ENCODE peak calls at places on chromosomes 2 and 18, in six cellular contexts. One of them, this sample, is unnamed.

GRCh38 chr2:24559714-24560113 is 68.7 kb downstream of the NCOA1 start:
- DNase-seq in activated gamma-delta T cell treated with Interleukin-2 at 50 U/mL for 16 hours: no peak
- DNase-seq in NCI-H69: peak
- DNase-seq in fibroblast of the aortic adventitia: peak
- DNase-seq in HFF-Myc: peak
- DNase-seq in NCI-H526 treated with DMSO at 0.1 percent for 48 hours: no peak
- DNase-seq in this sample: no peak

GRCh38 chr18:27894746-27895145 is 282.2 kb downstream of the CDH2 start:
- DNase-seq in fibroblast of the aortic adventitia: no peak
- DNase-seq in NCI-H526 treated with DMSO at 0.1 percent for 48 hours: no peak
- DNase-seq in HFF-Myc: no peak
- DNase-seq in NCI-H69: no peak
- DNase-seq in activated gamma-delta T cell treated with Interleukin-2 at 50 U/mL for 16 hours: no peak
- DNase-seq in this sample: no peak

GRCh38 chr18:69469444-69469919 is 68.8 kb downstream of the DOK6 start:
- DNase-seq in NCI-H69: peak
- DNase-seq in activated gamma-delta T cell treated with Interleukin-2 at 50 U/mL for 16 hours: no peak
- DNase-seq in NCI-H526 treated with DMSO at 0.1 percent for 48 hours: no peak
- DNase-seq in HFF-Myc: peak
- DNase-seq in fibroblast of the aortic adventitia: no peak
- DNase-seq in this sample: peak

GRCh38 chr2:169572189-169572588 is 1.5 kb downstream of the FASTKD1 start:
- DNase-seq in fibroblast of the aortic adventitia: no peak
- DNase-seq in NCI-H69: no peak
- DNase-seq in HFF-Myc: no peak
- DNase-seq in NCI-H526 treated with DMSO at 0.1 percent for 48 hours: no peak
- DNase-seq in activated gamma-delta T cell treated with Interleukin-2 at 50 U/mL for 16 hours: no peak
- DNase-seq in this sample: no peak

GRCh38 chr2:239770240-239770639 is 254.9 kb downstream of the NDUFA10 start:
- DNase-seq in NCI-H526 treated with DMSO at 0.1 percent for 48 hours: peak
- DNase-seq in activated gamma-delta T cell treated with Interleukin-2 at 50 U/mL for 16 hours: no peak
- DNase-seq in NCI-H69: peak
- DNase-seq in fibroblast of the aortic adventitia: no peak
- DNase-seq in HFF-Myc: no peak
- DNase-seq in this sample: peak

GRCh38 chr2:202165945-202166344 is 72.5 kb downstream of the SUMO1 start:
- DNase-seq in HFF-Myc: no peak
- DNase-seq in activated gamma-delta T cell treated with Interleukin-2 at 50 U/mL for 16 hours: no peak
- DNase-seq in fibroblast of the aortic adventitia: peak
- DNase-seq in NCI-H526 treated with DMSO at 0.1 percent for 48 hours: no peak
- DNase-seq in NCI-H69: no peak
- DNase-seq in this sample: no peak

GRCh38 chr2:5846881-5847280 is 154.7 kb downstream of the SOX11 start:
- DNase-seq in fibroblast of the aortic adventitia: no peak
- DNase-seq in activated gamma-delta T cell treated with Interleukin-2 at 50 U/mL for 16 hours: no peak
- DNase-seq in NCI-H526 treated with DMSO at 0.1 percent for 48 hours: no peak
- DNase-seq in NCI-H69: no peak
- DNase-seq in HFF-Myc: no peak
- DNase-seq in this sample: no peak

GRCh38 chr2:15652316-15653276 is 60.9 kb downstream of the DDX1 start:
- DNase-seq in activated gamma-delta T cell treated with Interleukin-2 at 50 U/mL for 16 hours: no peak
- DNase-seq in NCI-H526 treated with DMSO at 0.1 percent for 48 hours: no peak
- DNase-seq in fibroblast of the aortic adventitia: no peak
- DNase-seq in NCI-H69: no peak
- DNase-seq in HFF-Myc: no peak
- DNase-seq in this sample: no peak

GRCh38 chr2:231294578-231295362 is 96.3 kb downstream of the ARMC9 start:
- DNase-seq in NCI-H526 treated with DMSO at 0.1 percent for 48 hours: no peak
- DNase-seq in HFF-Myc: no peak
- DNase-seq in fibroblast of the aortic adventitia: peak
- DNase-seq in NCI-H69: no peak
- DNase-seq in activated gamma-delta T cell treated with Interleukin-2 at 50 U/mL for 16 hours: no peak
- DNase-seq in this sample: no peak

GRCh38 chr2:54559593-54560145 is 103.5 kb downstream of the SPTBN1 start:
- DNase-seq in NCI-H69: peak
- DNase-seq in NCI-H526 treated with DMSO at 0.1 percent for 48 hours: no peak
- DNase-seq in fibroblast of the aortic adventitia: peak
- DNase-seq in activated gamma-delta T cell treated with Interleukin-2 at 50 U/mL for 16 hours: no peak
- DNase-seq in HFF-Myc: no peak
- DNase-seq in this sample: no peak

GRCh38 chr18:56021814-56022205 is 433.8 kb upstream of the TCF4 start:
- DNase-seq in HFF-Myc: no peak
- DNase-seq in fibroblast of the aortic adventitia: no peak
- DNase-seq in NCI-H69: no peak
- DNase-seq in NCI-H526 treated with DMSO at 0.1 percent for 48 hours: no peak
- DNase-seq in activated gamma-delta T cell treated with Interleukin-2 at 50 U/mL for 16 hours: no peak
- DNase-seq in this sample: no peak

GRCh38 chr2:133139847-133140533 is 428.3 kb downstream of the NCKAP5 start:
- DNase-seq in NCI-H526 treated with DMSO at 0.1 percent for 48 hours: no peak
- DNase-seq in fibroblast of the aortic adventitia: no peak
- DNase-seq in NCI-H69: no peak
- DNase-seq in activated gamma-delta T cell treated with Interleukin-2 at 50 U/mL for 16 hours: no peak
- DNase-seq in HFF-Myc: no peak
- DNase-seq in this sample: no peak

GRCh38 chr2:231228223-231228622 is 29.8 kb downstream of the ARMC9 start:
- DNase-seq in activated gamma-delta T cell treated with Interleukin-2 at 50 U/mL for 16 hours: no peak
- DNase-seq in fibroblast of the aortic adventitia: no peak
- DNase-seq in NCI-H526 treated with DMSO at 0.1 percent for 48 hours: no peak
- DNase-seq in NCI-H69: no peak
- DNase-seq in HFF-Myc: no peak
- DNase-seq in this sample: no peak

GRCh38 chr2:173644146-173644545 is 289.5 kb downstream of the CDCA7 start:
- DNase-seq in NCI-H69: no peak
- DNase-seq in NCI-H526 treated with DMSO at 0.1 percent for 48 hours: no peak
- DNase-seq in fibroblast of the aortic adventitia: peak
- DNase-seq in HFF-Myc: no peak
- DNase-seq in activated gamma-delta T cell treated with Interleukin-2 at 50 U/mL for 16 hours: no peak
- DNase-seq in this sample: no peak

GRCh38 chr2:74876081-74876886 is 42.4 kb downstream of the HK2 start:
- DNase-seq in HFF-Myc: no peak
- DNase-seq in NCI-H526 treated with DMSO at 0.1 percent for 48 hours: peak
- DNase-seq in activated gamma-delta T cell treated with Interleukin-2 at 50 U/mL for 16 hours: peak
- DNase-seq in NCI-H69: peak
- DNase-seq in fibroblast of the aortic adventitia: peak
- DNase-seq in this sample: peak

GRCh38 chr2:74429487-74430451 is 8.2 kb downstream of the WDR54 start:
- DNase-seq in fibroblast of the aortic adventitia: no peak
- DNase-seq in NCI-H69: no peak
- DNase-seq in activated gamma-delta T cell treated with Interleukin-2 at 50 U/mL for 16 hours: no peak
- DNase-seq in HFF-Myc: no peak
- DNase-seq in NCI-H526 treated with DMSO at 0.1 percent for 48 hours: no peak
- DNase-seq in this sample: no peak

GRCh38 chr2:146388757-146389156 is 1456.1 kb upstream of the ACVR2A start:
- DNase-seq in NCI-H69: no peak
- DNase-seq in fibroblast of the aortic adventitia: no peak
- DNase-seq in activated gamma-delta T cell treated with Interleukin-2 at 50 U/mL for 16 hours: no peak
- DNase-seq in NCI-H526 treated with DMSO at 0.1 percent for 48 hours: no peak
- DNase-seq in HFF-Myc: no peak
- DNase-seq in this sample: no peak

GRCh38 chr2:2640818-2641217 is 309.7 kb upstream of the MYT1L start:
- DNase-seq in HFF-Myc: no peak
- DNase-seq in fibroblast of the aortic adventitia: no peak
- DNase-seq in NCI-H526 treated with DMSO at 0.1 percent for 48 hours: no peak
- DNase-seq in activated gamma-delta T cell treated with Interleukin-2 at 50 U/mL for 16 hours: no peak
- DNase-seq in NCI-H69: no peak
- DNase-seq in this sample: no peak

GRCh38 chr2:26454561-26455001 is 23.3 kb downstream of the OTOF start:
- DNase-seq in NCI-H526 treated with DMSO at 0.1 percent for 48 hours: no peak
- DNase-seq in fibroblast of the aortic adventitia: no peak
- DNase-seq in HFF-Myc: no peak
- DNase-seq in activated gamma-delta T cell treated with Interleukin-2 at 50 U/mL for 16 hours: no peak
- DNase-seq in NCI-H69: no peak
- DNase-seq in this sample: no peak

GRCh38 chr18:55214534-55214933 is 255.3 kb upstream of the CCDC68 start:
- DNase-seq in HFF-Myc: no peak
- DNase-seq in activated gamma-delta T cell treated with Interleukin-2 at 50 U/mL for 16 hours: no peak
- DNase-seq in NCI-H526 treated with DMSO at 0.1 percent for 48 hours: no peak
- DNase-seq in NCI-H69: no peak
- DNase-seq in fibroblast of the aortic adventitia: no peak
- DNase-seq in this sample: no peak

GRCh38 chr2:60512063-60512622 is 41.3 kb downstream of the BCL11A start:
- DNase-seq in NCI-H526 treated with DMSO at 0.1 percent for 48 hours: no peak
- DNase-seq in fibroblast of the aortic adventitia: no peak
- DNase-seq in HFF-Myc: no peak
- DNase-seq in NCI-H69: no peak
- DNase-seq in activated gamma-delta T cell treated with Interleukin-2 at 50 U/mL for 16 hours: no peak
- DNase-seq in this sample: no peak

GRCh38 chr2:76737607-76738006 is 784.6 kb downstream of the LRRTM4 start:
- DNase-seq in activated gamma-delta T cell treated with Interleukin-2 at 50 U/mL for 16 hours: no peak
- DNase-seq in HFF-Myc: no peak
- DNase-seq in NCI-H69: no peak
- DNase-seq in NCI-H526 treated with DMSO at 0.1 percent for 48 hours: no peak
- DNase-seq in fibroblast of the aortic adventitia: no peak
- DNase-seq in this sample: no peak

GRCh38 chr2:148813603-148814065 is 61.4 kb upstream of the KIF5C start:
- DNase-seq in HFF-Myc: no peak
- DNase-seq in activated gamma-delta T cell treated with Interleukin-2 at 50 U/mL for 16 hours: peak
- DNase-seq in NCI-H526 treated with DMSO at 0.1 percent for 48 hours: no peak
- DNase-seq in fibroblast of the aortic adventitia: no peak
- DNase-seq in NCI-H69: peak
- DNase-seq in this sample: no peak

GRCh38 chr2:18934886-18935285 is 345.5 kb upstream of the NT5C1B start:
- DNase-seq in NCI-H526 treated with DMSO at 0.1 percent for 48 hours: no peak
- DNase-seq in NCI-H69: no peak
- DNase-seq in fibroblast of the aortic adventitia: no peak
- DNase-seq in HFF-Myc: no peak
- DNase-seq in activated gamma-delta T cell treated with Interleukin-2 at 50 U/mL for 16 hours: no peak
- DNase-seq in this sample: no peak

GRCh38 chr2:37412201-37412600 is 67.8 kb downstream of the QPCT start:
- DNase-seq in activated gamma-delta T cell treated with Interleukin-2 at 50 U/mL for 16 hours: no peak
- DNase-seq in NCI-H526 treated with DMSO at 0.1 percent for 48 hours: no peak
- DNase-seq in fibroblast of the aortic adventitia: no peak
- DNase-seq in NCI-H69: no peak
- DNase-seq in HFF-Myc: no peak
- DNase-seq in this sample: no peak

GRCh38 chr18:79332601-79333000 is 63.1 kb upstream of the NFATC1 start:
- DNase-seq in NCI-H526 treated with DMSO at 0.1 percent for 48 hours: no peak
- DNase-seq in HFF-Myc: no peak
- DNase-seq in fibroblast of the aortic adventitia: no peak
- DNase-seq in activated gamma-delta T cell treated with Interleukin-2 at 50 U/mL for 16 hours: no peak
- DNase-seq in NCI-H69: peak
- DNase-seq in this sample: no peak

GRCh38 chr18:75066223-75066622 is 142.7 kb downstream of the PTGR3 start:
- DNase-seq in fibroblast of the aortic adventitia: no peak
- DNase-seq in NCI-H69: no peak
- DNase-seq in activated gamma-delta T cell treated with Interleukin-2 at 50 U/mL for 16 hours: no peak
- DNase-seq in HFF-Myc: no peak
- DNase-seq in NCI-H526 treated with DMSO at 0.1 percent for 48 hours: no peak
- DNase-seq in this sample: no peak